ENCODE peak calls at places on chromosomes 11 and 22, in eight cellular contexts. B, L, I, O, Z, E, D and R are unnamed samples.

GRCh38 chr11:68177877-68178276 is 35.2 kb downstream of the KMT5B start:
- DNase-seq in B (no peak), L (no peak), I (no peak), O (no peak), Z (no peak), E (no peak), D (no peak), R (no peak)

GRCh38 chr11:92782806-92783205 is 186.6 kb upstream of the MTNR1B start:
- DNase-seq in B (no peak), L (no peak), I (no peak), O (peak), Z (no peak), E (no peak), D (no peak), R (no peak)

GRCh38 chr11:102846292-102846691 is 2.9 kb upstream of the MMP3 start:
- DNase-seq in B (no peak), L (no peak), I (peak), O (no peak), Z (peak), E (no peak), D (no peak), R (no peak)

GRCh38 chr11:13343931-13344717 is 66.5 kb downstream of the BMAL1 start:
- DNase-seq in B (peak), L (no peak), I (peak), O (peak), Z (peak), E (peak), D (peak), R (peak)

GRCh38 chr11:47969401-47969800 is 11.0 kb upstream of the PTPRJ start:
- DNase-seq in B (no peak), L (no peak), I (no peak), O (no peak), Z (no peak), E (no peak), D (no peak), R (no peak)

GRCh38 chr11:57288771-57289579 is 35.8 kb downstream of the TNKS1BP1 start:
- DNase-seq in B (no peak), L (no peak), I (peak), O (peak), Z (peak), E (peak), D (peak), R (no peak)

GRCh38 chr11:71429701-71430100 is 18.5 kb downstream of the DHCR7 start:
- DNase-seq in B (no peak), L (no peak), I (no peak), O (no peak), Z (no peak), E (no peak), D (no peak), R (no peak)

GRCh38 chr11:4523666-4524065 is 21.3 kb upstream of the OR52M1 start:
- DNase-seq in B (no peak), L (no peak), I (no peak), O (peak), Z (no peak), E (no peak), D (no peak), R (no peak)

GRCh38 chr22:10961043-10961860 is 4566.7 kb upstream of the OR11H1 start:
- DNase-seq in B (no peak), L (no peak), I (no peak), O (no peak), Z (no peak), E (no peak), D (no peak), R (peak)

GRCh38 chr11:125532668-125533067 is 36.6 kb upstream of the FEZ1 start:
- DNase-seq in B (no peak), L (no peak), I (no peak), O (no peak), Z (no peak), E (no peak), D (no peak), R (no peak)

GRCh38 chr11:116397556-116398167 is 375.1 kb downstream of the BUD13 start:
- DNase-seq in B (no peak), L (no peak), I (no peak), O (no peak), Z (no peak), E (no peak), D (no peak), R (no peak)

GRCh38 chr22:44882226-44882905 is 127.4 kb downstream of the PHF21B start:
- DNase-seq in B (no peak), L (no peak), I (no peak), O (no peak), Z (no peak), E (no peak), D (no peak), R (no peak)

GRCh38 chr11:111733009-111733408 is 33.2 kb downstream of the PPP2R1B start:
- DNase-seq in B (no peak), L (no peak), I (peak), O (peak), Z (peak), E (no peak), D (no peak), R (no peak)

GRCh38 chr22:23180301-23180892 is at the start of gene BCR:
- DNase-seq in B (peak), L (no peak), I (peak), O (peak), Z (no peak), E (no peak), D (no peak), R (peak)

GRCh38 chr11:12841946-12842630 is 167.0 kb upstream of the RASSF10 start:
- DNase-seq in B (no peak), L (no peak), I (peak), O (peak), Z (peak), E (no peak), D (peak), R (no peak)

GRCh38 chr11:112004389-112004788 is 20.8 kb upstream of the DLAT start:
- DNase-seq in B (no peak), L (no peak), I (peak), O (peak), Z (no peak), E (no peak), D (no peak), R (peak)

GRCh38 chr11:24559315-24559714 is 62.5 kb downstream of the LUZP2 start:
- DNase-seq in B (no peak), L (no peak), I (no peak), O (no peak), Z (no peak), E (no peak), D (no peak), R (no peak)

GRCh38 chr22:19779011-19779421 is 18.4 kb downstream of the TBX1 start:
- DNase-seq in B (no peak), L (no peak), I (no peak), O (no peak), Z (no peak), E (no peak), D (no peak), R (no peak)

GRCh38 chr11:119134389-119134978 is 13.1 kb downstream of the HINFP start:
- DNase-seq in B (no peak), L (no peak), I (peak), O (peak), Z (no peak), E (no peak), D (no peak), R (peak)

GRCh38 chr11:108616549-108616948 is 23.0 kb upstream of the EXPH5 start:
- DNase-seq in B (no peak), L (no peak), I (peak), O (peak), Z (peak), E (peak), D (no peak), R (no peak)

GRCh38 chr22:37752189-37753061 is 55.3 kb upstream of the GCAT start:
- DNase-seq in B (no peak), L (no peak), I (peak), O (peak), Z (peak), E (peak), D (no peak), R (peak)

GRCh38 chr11:79437274-79437980 is 3.4 kb downstream of the TENM4 start:
- DNase-seq in B (no peak), L (no peak), I (no peak), O (peak), Z (peak), E (no peak), D (peak), R (peak)

GRCh38 chr11:43866969-43867368 is 13.7 kb upstream of the ALKBH3 start:
- DNase-seq in B (no peak), L (no peak), I (no peak), O (no peak), Z (no peak), E (no peak), D (no peak), R (no peak)

GRCh38 chr11:673866-674265 is 21.2 kb downstream of the DEAF1 start:
- DNase-seq in B (no peak), L (no peak), I (no peak), O (no peak), Z (no peak), E (no peak), D (no peak), R (no peak)